ENCODE peak calls at places on chromosomes 1 and 21, in six cellular contexts. One of them, this sample, is unnamed.

GRCh38 chr21:45440736-45441350 is 35.9 kb downstream of the COL18A1 start:
- DNase-seq in GM23248: no peak
- DNase-seq in psoas muscle: peak; percentile 42
- DNase-seq in dorsolateral prefrontal cortex: no peak
- DNase-seq in AG04450: no peak
- DNase-seq in WERI-Rb-1: no peak
- DNase-seq in this sample: no peak

GRCh38 chr1:32247983-32248889 is 1.2 kb downstream of the FAM167B start:
- DNase-seq in GM23248: peak; percentile 80
- DNase-seq in psoas muscle: peak; percentile 89
- DNase-seq in dorsolateral prefrontal cortex: peak; percentile 35
- DNase-seq in AG04450: peak; percentile 27
- DNase-seq in WERI-Rb-1: peak; percentile 75
- DNase-seq in this sample: peak; percentile 90

GRCh38 chr1:230330157-230330556 is 96.0 kb downstream of the PGBD5 start:
- DNase-seq in GM23248: no peak
- DNase-seq in psoas muscle: no peak
- DNase-seq in dorsolateral prefrontal cortex: no peak
- DNase-seq in AG04450: no peak
- DNase-seq in WERI-Rb-1: no peak
- DNase-seq in this sample: no peak

GRCh38 chr1:218711021-218711420 is 365.9 kb downstream of the TGFB2 start:
- DNase-seq in GM23248: peak; percentile 32
- DNase-seq in psoas muscle: no peak
- DNase-seq in dorsolateral prefrontal cortex: no peak
- DNase-seq in AG04450: no peak
- DNase-seq in WERI-Rb-1: no peak
- DNase-seq in this sample: no peak

GRCh38 chr1:99558539-99558938 is 87.4 kb upstream of the PALMD start:
- DNase-seq in GM23248: peak; percentile 41
- DNase-seq in psoas muscle: no peak
- DNase-seq in dorsolateral prefrontal cortex: no peak
- DNase-seq in AG04450: no peak
- DNase-seq in WERI-Rb-1: no peak
- DNase-seq in this sample: no peak

GRCh38 chr1:181345146-181345545 is 138.2 kb upstream of the CACNA1E start:
- DNase-seq in GM23248: no peak
- DNase-seq in psoas muscle: no peak
- DNase-seq in dorsolateral prefrontal cortex: no peak
- DNase-seq in AG04450: no peak
- DNase-seq in WERI-Rb-1: no peak
- DNase-seq in this sample: no peak

GRCh38 chr1:5342830-5343229 is 649.4 kb downstream of the NPHP4 start:
- DNase-seq in GM23248: no peak
- DNase-seq in psoas muscle: no peak
- DNase-seq in dorsolateral prefrontal cortex: no peak
- DNase-seq in AG04450: no peak
- DNase-seq in WERI-Rb-1: no peak
- DNase-seq in this sample: no peak

GRCh38 chr1:203048555-203049051 is 22.3 kb downstream of the PPFIA4 start:
- DNase-seq in GM23248: no peak
- DNase-seq in psoas muscle: no peak
- DNase-seq in dorsolateral prefrontal cortex: no peak
- DNase-seq in AG04450: no peak
- DNase-seq in WERI-Rb-1: no peak
- DNase-seq in this sample: no peak

GRCh38 chr1:59919742-59920141 is 6.8 kb downstream of the CYP2J2 start:
- DNase-seq in GM23248: no peak
- DNase-seq in psoas muscle: no peak
- DNase-seq in dorsolateral prefrontal cortex: no peak
- DNase-seq in AG04450: no peak
- DNase-seq in WERI-Rb-1: no peak
- DNase-seq in this sample: no peak

GRCh38 chr1:84298688-84299535 is 2.6 kb upstream of the SAMD13 start:
- DNase-seq in GM23248: peak; percentile 57
- DNase-seq in psoas muscle: peak; percentile 66
- DNase-seq in dorsolateral prefrontal cortex: peak; percentile 39
- DNase-seq in AG04450: no peak
- DNase-seq in WERI-Rb-1: peak; percentile 37
- DNase-seq in this sample: peak; percentile 75

GRCh38 chr1:177517556-177517955 is 346.8 kb downstream of the BRINP2 start:
- DNase-seq in GM23248: peak; percentile 70
- DNase-seq in psoas muscle: no peak
- DNase-seq in dorsolateral prefrontal cortex: no peak
- DNase-seq in AG04450: no peak
- DNase-seq in WERI-Rb-1: no peak
- DNase-seq in this sample: no peak

GRCh38 chr1:15411593-15412487 is 2.2 kb downstream of the EFHD2 start:
- DNase-seq in GM23248: peak; percentile 35
- DNase-seq in psoas muscle: peak; percentile 65
- DNase-seq in dorsolateral prefrontal cortex: peak; percentile 46
- DNase-seq in AG04450: no peak
- DNase-seq in WERI-Rb-1: no peak
- DNase-seq in this sample: peak; percentile 69

GRCh38 chr1:54861070-54861761 is 25.8 kb downstream of the DHCR24 start:
- DNase-seq in GM23248: no peak
- DNase-seq in psoas muscle: no peak
- DNase-seq in dorsolateral prefrontal cortex: no peak
- DNase-seq in AG04450: no peak
- DNase-seq in WERI-Rb-1: no peak
- DNase-seq in this sample: no peak

GRCh38 chr1:1141244-1141910 is 25.5 kb upstream of the C1orf159 start:
- DNase-seq in GM23248: no peak
- DNase-seq in psoas muscle: no peak
- DNase-seq in dorsolateral prefrontal cortex: no peak
- DNase-seq in AG04450: no peak
- DNase-seq in WERI-Rb-1: no peak
- DNase-seq in this sample: no peak

GRCh38 chr1:178718520-178718919 is 6.5 kb upstream of the RALGPS2 start:
- DNase-seq in GM23248: no peak
- DNase-seq in psoas muscle: no peak
- DNase-seq in dorsolateral prefrontal cortex: no peak
- DNase-seq in AG04450: no peak
- DNase-seq in WERI-Rb-1: no peak
- DNase-seq in this sample: no peak

GRCh38 chr1:116580446-116581322 is 9.9 kb upstream of the CD58 start:
- DNase-seq in GM23248: peak; percentile 45
- DNase-seq in psoas muscle: no peak
- DNase-seq in dorsolateral prefrontal cortex: no peak
- DNase-seq in AG04450: no peak
- DNase-seq in WERI-Rb-1: no peak
- DNase-seq in this sample: no peak

GRCh38 chr1:212452323-212453155 is 19.8 kb downstream of the NENF start:
- DNase-seq in GM23248: peak; percentile 94
- DNase-seq in psoas muscle: no peak
- DNase-seq in dorsolateral prefrontal cortex: no peak
- DNase-seq in AG04450: no peak
- DNase-seq in WERI-Rb-1: no peak
- DNase-seq in this sample: peak; percentile 79

GRCh38 chr1:78236711-78237110 is 190.9 kb downstream of the GIPC2 start:
- DNase-seq in GM23248: peak; percentile 61
- DNase-seq in psoas muscle: no peak
- DNase-seq in dorsolateral prefrontal cortex: no peak
- DNase-seq in AG04450: no peak
- DNase-seq in WERI-Rb-1: no peak
- DNase-seq in this sample: no peak

GRCh38 chr1:246333855-246334254 is 173.2 kb downstream of the SMYD3 start:
- DNase-seq in GM23248: no peak
- DNase-seq in psoas muscle: no peak
- DNase-seq in dorsolateral prefrontal cortex: no peak
- DNase-seq in AG04450: no peak
- DNase-seq in WERI-Rb-1: no peak
- DNase-seq in this sample: no peak

GRCh38 chr1:51147394-51147793 is 45.4 kb downstream of the C1orf185 start:
- DNase-seq in GM23248: no peak
- DNase-seq in psoas muscle: no peak
- DNase-seq in dorsolateral prefrontal cortex: no peak
- DNase-seq in AG04450: no peak
- DNase-seq in WERI-Rb-1: no peak
- DNase-seq in this sample: no peak

GRCh38 chr1:113756461-113756860 is 2.8 kb downstream of the PHTF1 start:
- DNase-seq in GM23248: no peak
- DNase-seq in psoas muscle: no peak
- DNase-seq in dorsolateral prefrontal cortex: no peak
- DNase-seq in AG04450: no peak
- DNase-seq in WERI-Rb-1: no peak
- DNase-seq in this sample: no peak

GRCh38 chr1:42152119-42152518 is 1.1 kb upstream of the GUCA2B start:
- DNase-seq in GM23248: no peak
- DNase-seq in psoas muscle: no peak
- DNase-seq in dorsolateral prefrontal cortex: no peak
- DNase-seq in AG04450: no peak
- DNase-seq in WERI-Rb-1: no peak
- DNase-seq in this sample: no peak

GRCh38 chr21:25916226-25916625 is 181.5 kb downstream of the GABPA start:
- DNase-seq in GM23248: no peak
- DNase-seq in psoas muscle: no peak
- DNase-seq in dorsolateral prefrontal cortex: no peak
- DNase-seq in AG04450: no peak
- DNase-seq in WERI-Rb-1: no peak
- DNase-seq in this sample: no peak

GRCh38 chr1:18602533-18603211 is 28.0 kb upstream of the PAX7 start:
- DNase-seq in GM23248: peak; percentile 23
- DNase-seq in psoas muscle: no peak
- DNase-seq in dorsolateral prefrontal cortex: no peak
- DNase-seq in AG04450: no peak
- DNase-seq in WERI-Rb-1: no peak
- DNase-seq in this sample: no peak

GRCh38 chr1:9066945-9067807 is 2.3 kb downstream of the SLC2A5 start:
- DNase-seq in GM23248: peak; percentile 95
- DNase-seq in psoas muscle: peak; percentile 86
- DNase-seq in dorsolateral prefrontal cortex: peak; percentile 46
- DNase-seq in AG04450: peak; percentile 84
- DNase-seq in WERI-Rb-1: no peak
- DNase-seq in this sample: peak; percentile 53

GRCh38 chr1:206851611-206852010 is 13.8 kb upstream of the IL20 start:
- DNase-seq in GM23248: peak; percentile 84
- DNase-seq in psoas muscle: no peak
- DNase-seq in dorsolateral prefrontal cortex: no peak
- DNase-seq in AG04450: peak; percentile 20
- DNase-seq in WERI-Rb-1: no peak
- DNase-seq in this sample: no peak

GRCh38 chr1:33137800-33138199 is 44.0 kb downstream of the TRIM62 start:
- DNase-seq in GM23248: peak; percentile 20
- DNase-seq in psoas muscle: peak; percentile 74
- DNase-seq in dorsolateral prefrontal cortex: no peak
- DNase-seq in AG04450: no peak
- DNase-seq in WERI-Rb-1: peak; percentile 81
- DNase-seq in this sample: no peak

GRCh38 chr1:32066489-32066873 is 6.3 kb upstream of the TMEM39B start:
- DNase-seq in GM23248: peak; percentile 57
- DNase-seq in psoas muscle: no peak
- DNase-seq in dorsolateral prefrontal cortex: no peak
- DNase-seq in AG04450: no peak
- DNase-seq in WERI-Rb-1: no peak
- DNase-seq in this sample: peak; percentile 89

GRCh38 chr1:154352581-154353459 is 27.5 kb downstream of the ATP8B2 start:
- DNase-seq in GM23248: peak; percentile 53
- DNase-seq in psoas muscle: no peak
- DNase-seq in dorsolateral prefrontal cortex: peak; percentile 30
- DNase-seq in AG04450: no peak
- DNase-seq in WERI-Rb-1: peak; percentile 90
- DNase-seq in this sample: peak; percentile 77

DNA sequence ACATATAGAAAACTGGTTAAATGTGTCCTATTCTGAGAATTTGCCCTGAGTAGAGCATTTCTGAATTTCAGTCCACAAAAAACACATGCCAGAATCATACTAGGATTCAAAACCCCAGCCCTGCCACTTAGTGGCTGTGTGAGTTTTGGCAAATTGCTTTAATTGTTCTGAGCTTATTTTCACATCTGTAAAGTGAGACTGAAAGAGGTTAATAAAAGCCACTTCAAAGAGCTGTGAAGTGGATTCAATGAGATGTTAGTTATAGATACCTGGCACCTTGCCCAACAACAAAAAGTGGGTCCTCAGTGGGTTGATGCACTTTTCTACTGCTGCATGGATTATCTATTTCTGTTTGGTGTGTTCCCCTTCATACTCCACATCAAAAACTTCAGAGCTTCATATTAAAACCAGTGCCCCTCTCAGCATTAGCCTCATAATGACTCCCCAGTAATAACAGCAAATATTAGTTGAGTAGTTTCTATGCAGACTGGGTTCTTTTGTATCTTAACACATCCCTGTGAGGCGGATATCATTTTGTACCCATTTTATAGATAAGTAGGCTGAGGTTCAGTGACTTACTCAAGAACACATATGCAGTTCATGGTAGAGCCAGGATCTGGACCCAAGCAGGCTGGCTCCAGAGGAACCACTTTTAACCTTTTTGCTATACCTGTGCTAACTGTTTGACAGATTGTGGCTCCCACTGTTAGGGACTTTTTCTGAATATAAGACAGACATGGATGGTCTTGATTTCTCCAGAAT is 14.2 kb upstream of the ADORA3 start:
- DNase-seq in GM23248: no peak
- DNase-seq in psoas muscle: no peak
- DNase-seq in dorsolateral prefrontal cortex: no peak
- DNase-seq in AG04450: no peak
- DNase-seq in WERI-Rb-1: no peak
- DNase-seq in this sample: no peak
- H3K27ac ChIP-seq in GM23248: no peak overlapping the region
- H3K27ac ChIP-seq in psoas muscle: no peak overlapping the region
- H3K27ac ChIP-seq in dorsolateral prefrontal cortex: no peak overlapping the region
- H3K27ac ChIP-seq in AG04450: no peak overlapping the region
- H3K27ac ChIP-seq in WERI-Rb-1: no peak overlapping the region
- H3K27ac ChIP-seq in this sample: peak overlapping the region; percentile 81

GRCh38 chr1:209647212-209647611 is 5.0 kb downstream of the LAMB3 start:
- DNase-seq in GM23248: no peak
- DNase-seq in psoas muscle: no peak
- DNase-seq in dorsolateral prefrontal cortex: no peak
- DNase-seq in AG04450: no peak
- DNase-seq in WERI-Rb-1: no peak
- DNase-seq in this sample: no peak
- H3K27ac ChIP-seq in GM23248: no peak overlapping the region
- H3K27ac ChIP-seq in psoas muscle: no peak overlapping the region
- H3K27ac ChIP-seq in dorsolateral prefrontal cortex: no peak overlapping the region
- H3K27ac ChIP-seq in AG04450: no peak overlapping the region
- H3K27ac ChIP-seq in WERI-Rb-1: no peak overlapping the region
- H3K27ac ChIP-seq in this sample: no peak overlapping the region

GRCh38 chr21:33998402-33998801 is 75.0 kb upstream of the MRPS6 start:
- DNase-seq in GM23248: no peak
- DNase-seq in psoas muscle: no peak
- DNase-seq in dorsolateral prefrontal cortex: no peak
- DNase-seq in AG04450: no peak
- DNase-seq in WERI-Rb-1: no peak
- DNase-seq in this sample: no peak
- H3K27ac ChIP-seq in GM23248: no peak overlapping the region
- H3K27ac ChIP-seq in psoas muscle: no peak overlapping the region
- H3K27ac ChIP-seq in dorsolateral prefrontal cortex: no peak overlapping the region
- H3K27ac ChIP-seq in AG04450: no peak overlapping the region
- H3K27ac ChIP-seq in WERI-Rb-1: no peak overlapping the region
- H3K27ac ChIP-seq in this sample: no peak overlapping the region

DNA sequence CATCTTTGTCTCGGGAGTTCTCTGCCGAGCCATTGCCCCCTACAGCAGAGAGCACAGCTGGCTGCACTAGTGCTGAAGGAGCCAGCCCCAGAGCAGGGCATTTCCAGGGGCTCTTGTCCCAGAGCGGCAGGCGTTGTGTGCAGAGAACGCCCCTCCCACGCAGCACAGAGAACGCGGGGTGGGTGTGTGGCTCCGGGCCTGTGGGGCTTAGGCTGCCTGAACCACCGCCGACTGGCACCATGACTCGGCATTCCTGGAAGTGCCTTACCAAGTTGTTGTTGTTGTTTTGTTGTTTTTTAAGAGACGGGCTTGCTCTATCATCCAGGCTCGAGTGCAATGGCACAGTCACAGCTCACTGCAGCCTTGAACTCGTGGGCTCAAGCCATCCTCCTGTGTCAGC is 15.8 kb upstream of the DIP2A start:
- DNase-seq in GM23248: no peak
- DNase-seq in psoas muscle: peak; percentile 41
- DNase-seq in dorsolateral prefrontal cortex: peak; percentile 52
- DNase-seq in AG04450: no peak
- DNase-seq in WERI-Rb-1: no peak
- DNase-seq in this sample: peak; percentile 28
- H3K27ac ChIP-seq in GM23248: no peak overlapping the region
- H3K27ac ChIP-seq in psoas muscle: no peak overlapping the region
- H3K27ac ChIP-seq in dorsolateral prefrontal cortex: peak overlapping the region; percentile 61
- H3K27ac ChIP-seq in AG04450: no peak overlapping the region
- H3K27ac ChIP-seq in WERI-Rb-1: no peak overlapping the region
- H3K27ac ChIP-seq in this sample: no peak overlapping the region

This sample was measured in tibial artery.